ENCODE peak calls at places on chromosomes 5 and 9, in ten cellular contexts. One of them, this sample, is unnamed.

GRCh38 chr5:18745988-18746615 is 1111.8 kb downstream of the TAF11L14 start:
- DNase-seq in skeletal muscle cell: no peak
- DNase-seq in ureter: no peak
- DNase-seq in amniotic stem cell: no peak
- DNase-seq in NCI-H460: no peak
- DNase-seq in NCI-H1436 treated with DMSO at 0.1 percent for 48 hours: peak
- DNase-seq in T-helper 1 cell: peak
- DNase-seq in heart left ventricle: no peak
- DNase-seq in occipital lobe: no peak
- DNase-seq in germinal center: peak
- DNase-seq in this sample: no peak

GRCh38 chr5:32585446-32586250 is at the start of gene SUB1:
- DNase-seq in germinal center: peak
- DNase-seq in skeletal muscle cell: peak
- DNase-seq in amniotic stem cell: peak
- DNase-seq in NCI-H1436 treated with DMSO at 0.1 percent for 48 hours: peak
- DNase-seq in heart left ventricle: peak
- DNase-seq in occipital lobe: peak
- DNase-seq in ureter: peak
- DNase-seq in T-helper 1 cell: peak
- DNase-seq in NCI-H460: peak
- DNase-seq in this sample: peak

GRCh38 chr5:57495285-57495684 is 12.7 kb upstream of the ACTBL2 start:
- DNase-seq in T-helper 1 cell: peak
- DNase-seq in occipital lobe: no peak
- DNase-seq in NCI-H1436 treated with DMSO at 0.1 percent for 48 hours: peak
- DNase-seq in heart left ventricle: no peak
- DNase-seq in ureter: no peak
- DNase-seq in skeletal muscle cell: no peak
- DNase-seq in NCI-H460: no peak
- DNase-seq in germinal center: no peak
- DNase-seq in amniotic stem cell: no peak
- DNase-seq in this sample: no peak

GRCh38 chr9:98234231-98234825 is 21.1 kb downstream of the TBC1D2 start:
- DNase-seq in skeletal muscle cell: no peak
- DNase-seq in amniotic stem cell: no peak
- DNase-seq in ureter: no peak
- DNase-seq in NCI-H1436 treated with DMSO at 0.1 percent for 48 hours: no peak
- DNase-seq in germinal center: no peak
- DNase-seq in occipital lobe: no peak
- DNase-seq in NCI-H460: no peak
- DNase-seq in T-helper 1 cell: no peak
- DNase-seq in heart left ventricle: no peak
- DNase-seq in this sample: no peak

GRCh38 chr5:150398432-150399157 is 14.1 kb downstream of the CD74 start:
- DNase-seq in NCI-H460: no peak
- DNase-seq in heart left ventricle: no peak
- DNase-seq in amniotic stem cell: no peak
- DNase-seq in skeletal muscle cell: no peak
- DNase-seq in occipital lobe: no peak
- DNase-seq in NCI-H1436 treated with DMSO at 0.1 percent for 48 hours: no peak
- DNase-seq in ureter: no peak
- DNase-seq in T-helper 1 cell: no peak
- DNase-seq in germinal center: peak
- DNase-seq in this sample: no peak

GRCh38 chr5:2352101-2352861 is 399.2 kb downstream of the IRX2 start:
- DNase-seq in occipital lobe: no peak
- DNase-seq in amniotic stem cell: no peak
- DNase-seq in NCI-H1436 treated with DMSO at 0.1 percent for 48 hours: no peak
- DNase-seq in T-helper 1 cell: no peak
- DNase-seq in skeletal muscle cell: no peak
- DNase-seq in heart left ventricle: no peak
- DNase-seq in germinal center: no peak
- DNase-seq in NCI-H460: no peak
- DNase-seq in ureter: no peak
- DNase-seq in this sample: no peak

GRCh38 chr5:165209101-165209727 is 1703.8 kb downstream of the MAT2B start:
- DNase-seq in germinal center: no peak
- DNase-seq in NCI-H1436 treated with DMSO at 0.1 percent for 48 hours: no peak
- DNase-seq in NCI-H460: peak
- DNase-seq in skeletal muscle cell: no peak
- DNase-seq in occipital lobe: no peak
- DNase-seq in amniotic stem cell: no peak
- DNase-seq in ureter: no peak
- DNase-seq in heart left ventricle: no peak
- DNase-seq in T-helper 1 cell: no peak
- DNase-seq in this sample: no peak

GRCh38 chr5:132491368-132492364 is 1.1 kb upstream of the IRF1 start:
- DNase-seq in amniotic stem cell: no peak
- DNase-seq in ureter: peak
- DNase-seq in skeletal muscle cell: no peak
- DNase-seq in T-helper 1 cell: no peak
- DNase-seq in NCI-H460: no peak
- DNase-seq in NCI-H1436 treated with DMSO at 0.1 percent for 48 hours: no peak
- DNase-seq in germinal center: no peak
- DNase-seq in heart left ventricle: no peak
- DNase-seq in occipital lobe: no peak
- DNase-seq in this sample: no peak

GRCh38 chr9:127388037-127388855 is 8.7 kb upstream of the SLC2A8 start:
- DNase-seq in T-helper 1 cell: peak
- DNase-seq in NCI-H460: peak
- DNase-seq in ureter: no peak
- DNase-seq in heart left ventricle: peak
- DNase-seq in amniotic stem cell: peak
- DNase-seq in NCI-H1436 treated with DMSO at 0.1 percent for 48 hours: no peak
- DNase-seq in germinal center: no peak
- DNase-seq in skeletal muscle cell: peak
- DNase-seq in occipital lobe: no peak
- DNase-seq in this sample: peak

GRCh38 chr5:136285501-136285900 is 79.8 kb downstream of the TRPC7 start:
- DNase-seq in ureter: no peak
- DNase-seq in heart left ventricle: no peak
- DNase-seq in T-helper 1 cell: no peak
- DNase-seq in occipital lobe: no peak
- DNase-seq in amniotic stem cell: no peak
- DNase-seq in germinal center: no peak
- DNase-seq in skeletal muscle cell: no peak
- DNase-seq in NCI-H1436 treated with DMSO at 0.1 percent for 48 hours: no peak
- DNase-seq in NCI-H460: peak
- DNase-seq in this sample: no peak

GRCh38 chr5:134594797-134595457 is 37.7 kb downstream of the SAR1B start:
- DNase-seq in ureter: no peak
- DNase-seq in NCI-H1436 treated with DMSO at 0.1 percent for 48 hours: peak
- DNase-seq in NCI-H460: no peak
- DNase-seq in amniotic stem cell: no peak
- DNase-seq in skeletal muscle cell: no peak
- DNase-seq in T-helper 1 cell: no peak
- DNase-seq in germinal center: no peak
- DNase-seq in occipital lobe: no peak
- DNase-seq in heart left ventricle: no peak
- DNase-seq in this sample: no peak

GRCh38 chr9:124353811-124354274 is 61.4 kb downstream of the PSMB7 start:
- DNase-seq in NCI-H1436 treated with DMSO at 0.1 percent for 48 hours: no peak
- DNase-seq in heart left ventricle: no peak
- DNase-seq in ureter: no peak
- DNase-seq in NCI-H460: no peak
- DNase-seq in skeletal muscle cell: peak
- DNase-seq in germinal center: no peak
- DNase-seq in amniotic stem cell: no peak
- DNase-seq in T-helper 1 cell: no peak
- DNase-seq in occipital lobe: no peak
- DNase-seq in this sample: no peak

GRCh38 chr9:116209406-116210116 is 56.0 kb downstream of the PAPPA start:
- DNase-seq in amniotic stem cell: no peak
- DNase-seq in T-helper 1 cell: no peak
- DNase-seq in germinal center: no peak
- DNase-seq in skeletal muscle cell: no peak
- DNase-seq in ureter: no peak
- DNase-seq in NCI-H1436 treated with DMSO at 0.1 percent for 48 hours: no peak
- DNase-seq in occipital lobe: no peak
- DNase-seq in heart left ventricle: no peak
- DNase-seq in NCI-H460: no peak
- DNase-seq in this sample: no peak

GRCh38 chr5:68419101-68419636 is 203.6 kb downstream of the PIK3R1 start:
- DNase-seq in ureter: no peak
- DNase-seq in T-helper 1 cell: no peak
- DNase-seq in germinal center: no peak
- DNase-seq in heart left ventricle: no peak
- DNase-seq in occipital lobe: no peak
- DNase-seq in amniotic stem cell: no peak
- DNase-seq in NCI-H1436 treated with DMSO at 0.1 percent for 48 hours: no peak
- DNase-seq in skeletal muscle cell: no peak
- DNase-seq in NCI-H460: no peak
- DNase-seq in this sample: no peak

GRCh38 chr9:114400219-114400618 is 12.4 kb upstream of the AKNA start:
- DNase-seq in occipital lobe: no peak
- DNase-seq in NCI-H460: no peak
- DNase-seq in T-helper 1 cell: no peak
- DNase-seq in germinal center: no peak
- DNase-seq in amniotic stem cell: no peak
- DNase-seq in heart left ventricle: no peak
- DNase-seq in NCI-H1436 treated with DMSO at 0.1 percent for 48 hours: no peak
- DNase-seq in ureter: no peak
- DNase-seq in skeletal muscle cell: no peak
- DNase-seq in this sample: no peak

GRCh38 chr9:3434594-3434993 is 91.2 kb downstream of the RFX3 start:
- DNase-seq in occipital lobe: no peak
- DNase-seq in ureter: no peak
- DNase-seq in NCI-H460: peak
- DNase-seq in NCI-H1436 treated with DMSO at 0.1 percent for 48 hours: no peak
- DNase-seq in heart left ventricle: no peak
- DNase-seq in T-helper 1 cell: no peak
- DNase-seq in germinal center: no peak
- DNase-seq in amniotic stem cell: no peak
- DNase-seq in skeletal muscle cell: peak
- DNase-seq in this sample: no peak

GRCh38 chr9:128208943-128209695 is 5.9 kb downstream of the DNM1 start:
- DNase-seq in heart left ventricle: no peak
- DNase-seq in germinal center: no peak
- DNase-seq in T-helper 1 cell: no peak
- DNase-seq in NCI-H1436 treated with DMSO at 0.1 percent for 48 hours: no peak
- DNase-seq in occipital lobe: no peak
- DNase-seq in amniotic stem cell: no peak
- DNase-seq in NCI-H460: no peak
- DNase-seq in skeletal muscle cell: no peak
- DNase-seq in ureter: no peak
- DNase-seq in this sample: no peak

GRCh38 chr5:98605010-98605425 is 168.4 kb upstream of the RGMB start:
- DNase-seq in heart left ventricle: no peak
- DNase-seq in occipital lobe: no peak
- DNase-seq in skeletal muscle cell: no peak
- DNase-seq in T-helper 1 cell: no peak
- DNase-seq in amniotic stem cell: no peak
- DNase-seq in NCI-H1436 treated with DMSO at 0.1 percent for 48 hours: no peak
- DNase-seq in ureter: no peak
- DNase-seq in germinal center: no peak
- DNase-seq in NCI-H460: no peak
- DNase-seq in this sample: no peak

GRCh38 chr5:43244823-43245565 is 53.0 kb downstream of the NIM1K start:
- DNase-seq in ureter: no peak
- DNase-seq in NCI-H1436 treated with DMSO at 0.1 percent for 48 hours: no peak
- DNase-seq in germinal center: no peak
- DNase-seq in heart left ventricle: no peak
- DNase-seq in amniotic stem cell: no peak
- DNase-seq in occipital lobe: no peak
- DNase-seq in NCI-H460: no peak
- DNase-seq in skeletal muscle cell: no peak
- DNase-seq in T-helper 1 cell: no peak
- DNase-seq in this sample: no peak

GRCh38 chr5:68780299-68780960 is 313.4 kb upstream of the SLC30A5 start:
- DNase-seq in ureter: no peak
- DNase-seq in heart left ventricle: no peak
- DNase-seq in skeletal muscle cell: no peak
- DNase-seq in amniotic stem cell: no peak
- DNase-seq in germinal center: no peak
- DNase-seq in NCI-H1436 treated with DMSO at 0.1 percent for 48 hours: no peak
- DNase-seq in T-helper 1 cell: no peak
- DNase-seq in NCI-H460: no peak
- DNase-seq in occipital lobe: no peak
- DNase-seq in this sample: no peak

GRCh38 chr5:152549709-152550108 is 144.6 kb upstream of the NMUR2 start:
- DNase-seq in NCI-H1436 treated with DMSO at 0.1 percent for 48 hours: no peak
- DNase-seq in skeletal muscle cell: no peak
- DNase-seq in occipital lobe: no peak
- DNase-seq in NCI-H460: no peak
- DNase-seq in T-helper 1 cell: no peak
- DNase-seq in heart left ventricle: no peak
- DNase-seq in amniotic stem cell: no peak
- DNase-seq in germinal center: no peak
- DNase-seq in ureter: no peak
- DNase-seq in this sample: no peak

GRCh38 chr5:76337949-76338589 is 65.0 kb upstream of the IQGAP2 start:
- DNase-seq in heart left ventricle: no peak
- DNase-seq in ureter: peak
- DNase-seq in germinal center: peak
- DNase-seq in T-helper 1 cell: peak
- DNase-seq in NCI-H460: peak
- DNase-seq in skeletal muscle cell: peak
- DNase-seq in amniotic stem cell: peak
- DNase-seq in occipital lobe: no peak
- DNase-seq in NCI-H1436 treated with DMSO at 0.1 percent for 48 hours: no peak
- DNase-seq in this sample: no peak

GRCh38 chr5:41433552-41434181 is 76.7 kb downstream of the PLCXD3 start:
- DNase-seq in skeletal muscle cell: no peak
- DNase-seq in ureter: no peak
- DNase-seq in germinal center: no peak
- DNase-seq in occipital lobe: no peak
- DNase-seq in NCI-H460: no peak
- DNase-seq in heart left ventricle: no peak
- DNase-seq in amniotic stem cell: no peak
- DNase-seq in T-helper 1 cell: no peak
- DNase-seq in NCI-H1436 treated with DMSO at 0.1 percent for 48 hours: no peak
- DNase-seq in this sample: no peak

GRCh38 chr5:157549283-157549629 is 26.3 kb downstream of the ADAM19 start:
- DNase-seq in skeletal muscle cell: no peak
- DNase-seq in heart left ventricle: no peak
- DNase-seq in ureter: no peak
- DNase-seq in germinal center: no peak
- DNase-seq in NCI-H1436 treated with DMSO at 0.1 percent for 48 hours: no peak
- DNase-seq in amniotic stem cell: no peak
- DNase-seq in NCI-H460: no peak
- DNase-seq in occipital lobe: no peak
- DNase-seq in T-helper 1 cell: no peak
- DNase-seq in this sample: no peak

GRCh38 chr5:150624334-150625163 is 15.9 kb upstream of the SYNPO start:
- DNase-seq in heart left ventricle: peak
- DNase-seq in T-helper 1 cell: peak
- DNase-seq in germinal center: peak
- DNase-seq in skeletal muscle cell: no peak
- DNase-seq in NCI-H460: no peak
- DNase-seq in NCI-H1436 treated with DMSO at 0.1 percent for 48 hours: no peak
- DNase-seq in amniotic stem cell: no peak
- DNase-seq in occipital lobe: peak
- DNase-seq in ureter: no peak
- DNase-seq in this sample: peak

GRCh38 chr5:52560366-52560765 is 227.3 kb upstream of the ITGA1 start:
- DNase-seq in heart left ventricle: no peak
- DNase-seq in NCI-H1436 treated with DMSO at 0.1 percent for 48 hours: peak
- DNase-seq in ureter: no peak
- DNase-seq in amniotic stem cell: no peak
- DNase-seq in occipital lobe: no peak
- DNase-seq in germinal center: no peak
- DNase-seq in T-helper 1 cell: no peak
- DNase-seq in NCI-H460: peak
- DNase-seq in skeletal muscle cell: no peak
- DNase-seq in this sample: no peak

GRCh38 chr5:148687427-148687826 is 33.1 kb upstream of the HTR4 start:
- DNase-seq in ureter: no peak
- DNase-seq in amniotic stem cell: no peak
- DNase-seq in NCI-H1436 treated with DMSO at 0.1 percent for 48 hours: no peak
- DNase-seq in occipital lobe: no peak
- DNase-seq in NCI-H460: peak
- DNase-seq in skeletal muscle cell: no peak
- DNase-seq in germinal center: peak
- DNase-seq in T-helper 1 cell: no peak
- DNase-seq in heart left ventricle: no peak
- DNase-seq in this sample: no peak

GRCh38 chr5:168773231-168773630 is 194.1 kb upstream of the PANK3 start:
- DNase-seq in NCI-H460: no peak
- DNase-seq in NCI-H1436 treated with DMSO at 0.1 percent for 48 hours: no peak
- DNase-seq in ureter: no peak
- DNase-seq in amniotic stem cell: no peak
- DNase-seq in skeletal muscle cell: no peak
- DNase-seq in T-helper 1 cell: no peak
- DNase-seq in germinal center: no peak
- DNase-seq in heart left ventricle: no peak
- DNase-seq in occipital lobe: no peak
- DNase-seq in this sample: no peak

This sample was measured in left ventricle myocardium inferior.